ENCODE peak calls at places on chromosomes 7 and 10, in four cellular contexts. D is H9, P is IMR-90, H is H1. T is an unnamed sample.

GRCh38 chr10:12388671-12389070 is 39.3 kb downstream of the CAMK1D start:
- DNase-seq in D (no peak), P (no peak), H (no peak), T (no peak)

GRCh38 chr7:73746378-73746777 is 7.8 kb upstream of the ABHD11 start:
- DNase-seq in D (no peak), P (no peak), H (no peak), T (no peak)

GRCh38 chr10:104614245-104614831 is 26.8 kb upstream of the SORCS3 start:
- DNase-seq in D (peak; percentile 55), P (peak; percentile 3), H (peak; percentile 82), T (peak; percentile 59)

GRCh38 chr7:46071076-46071475 is 150.0 kb upstream of the IGFBP3 start:
- DNase-seq in D (no peak), P (no peak), H (no peak), T (no peak)

GRCh38 chr7:133670250-133670649 is 417.4 kb downstream of the EXOC4 start:
- DNase-seq in D (no peak), P (no peak), H (no peak), T (no peak)

GRCh38 chr7:142557971-142558582 is 191.2 kb upstream of the PRSS1 start:
- DNase-seq in D (peak; percentile 70), P (peak; percentile 72), H (peak; percentile 82), T (peak; percentile 87)

GRCh38 chr7:48028937-48029336 is at the start of gene SUN3:
- DNase-seq in D (no peak), P (no peak), H (no peak), T (no peak)

GRCh38 chr7:6652446-6653011 is 15.4 kb downstream of the ZNF316 start:
- DNase-seq in D (no peak), P (no peak), H (no peak), T (no peak)

DNA sequence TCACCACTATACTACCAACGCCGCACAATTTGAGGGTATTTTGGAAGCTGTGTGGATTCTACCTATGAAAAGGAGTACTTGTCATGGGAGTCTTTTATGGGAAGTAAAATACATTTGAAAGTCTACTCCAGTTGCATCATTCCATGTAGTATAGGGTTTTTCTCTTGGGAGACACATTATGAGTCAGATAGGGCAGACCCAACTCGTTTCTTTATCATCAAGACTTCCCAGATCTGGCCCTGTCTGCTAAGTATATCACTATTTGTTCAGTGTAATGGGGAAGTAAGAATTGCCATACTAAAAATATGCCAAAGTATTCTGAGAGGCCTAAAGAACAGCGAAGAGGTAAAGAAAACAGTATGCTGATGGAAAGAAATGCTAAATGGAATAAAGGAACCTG is 144.2 kb downstream of the SPAG6 start:
- DNase-seq in D (no peak), P (no peak), H (no peak), T (no peak)
- H4K5ac ChIP-seq in D (no peak overlapping the region), P (no peak overlapping the region), H (no peak overlapping the region), T (no peak overlapping the region)

DNA sequence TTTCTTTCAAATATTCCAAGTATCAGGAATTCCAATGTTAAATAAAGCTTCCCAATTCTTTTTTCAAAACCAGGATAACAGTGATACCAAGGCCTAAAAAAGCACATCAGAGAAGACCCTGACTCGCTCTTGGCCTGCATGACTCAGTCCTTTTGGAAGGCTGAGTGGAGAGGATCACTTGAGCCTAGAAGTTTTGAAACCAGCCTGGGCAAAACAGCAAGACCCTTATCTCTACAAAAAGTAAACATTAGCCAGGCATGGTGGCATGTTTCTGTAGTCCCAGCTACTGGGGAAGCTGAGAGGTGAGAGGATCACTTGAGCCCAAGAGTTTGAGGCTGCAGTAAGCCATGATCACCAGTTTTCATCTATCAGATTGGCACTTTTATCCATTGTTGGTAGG is 18.7 kb downstream of the NFE2L3 start:
- DNase-seq in D (no peak), P (peak; percentile 41), H (no peak), T (no peak)
- H4K5ac ChIP-seq in D (no peak overlapping the region), P (no peak overlapping the region), H (no peak overlapping the region), T (no peak overlapping the region)

GRCh38 chr10:85558533-85558932 is 808.1 kb downstream of the GRID1 start:
- DNase-seq in D (no peak), P (no peak), H (no peak), T (no peak)
- H4K5ac ChIP-seq in D (no peak overlapping the region), P (no peak overlapping the region), H (no peak overlapping the region), T (no peak overlapping the region)

DNA sequence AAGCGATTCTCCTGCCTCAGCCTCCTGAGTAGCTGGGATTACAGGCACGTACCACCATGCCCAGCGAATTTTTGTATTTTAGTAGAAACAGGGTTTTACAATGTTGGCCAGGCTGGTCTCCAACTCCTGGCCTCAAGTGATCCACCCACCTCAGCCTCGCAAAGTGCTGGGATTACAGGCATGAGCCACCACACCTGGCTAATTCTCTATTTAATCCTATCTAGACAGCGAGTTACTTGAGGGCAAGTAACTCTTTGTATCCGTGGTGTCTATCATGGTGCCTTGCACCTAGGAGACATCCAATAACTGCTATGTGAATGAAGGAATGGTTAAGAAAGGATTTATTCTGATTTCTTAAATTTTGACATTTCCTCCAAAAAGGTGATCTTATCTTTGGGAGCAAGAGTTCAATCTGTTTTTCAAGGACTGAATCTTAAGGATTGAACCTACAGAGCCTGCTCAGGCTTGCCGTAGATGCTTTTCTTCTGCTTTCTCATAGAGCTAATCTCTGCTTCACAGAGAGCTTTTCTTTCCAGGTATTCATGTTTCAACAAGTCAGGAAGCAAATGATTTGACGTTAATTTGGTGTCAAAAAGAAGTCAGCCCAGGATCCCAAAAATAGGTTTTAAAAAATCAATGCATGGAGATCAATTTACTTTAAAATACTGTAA is 101.6 kb downstream of the CUL2 start:
- DNase-seq in D (no peak), P (no peak), H (no peak), T (no peak)
- H4K5ac ChIP-seq in D (no peak overlapping the region), P (no peak overlapping the region), H (no peak overlapping the region), T (no peak overlapping the region)

GRCh38 chr7:45069444-45070253 is 19.1 kb downstream of the NACAD start:
- DNase-seq in D (no peak), P (no peak), H (no peak), T (no peak)
- H4K5ac ChIP-seq in D (no peak overlapping the region), P (no peak overlapping the region), H (no peak overlapping the region), T (no peak overlapping the region)

DNA sequence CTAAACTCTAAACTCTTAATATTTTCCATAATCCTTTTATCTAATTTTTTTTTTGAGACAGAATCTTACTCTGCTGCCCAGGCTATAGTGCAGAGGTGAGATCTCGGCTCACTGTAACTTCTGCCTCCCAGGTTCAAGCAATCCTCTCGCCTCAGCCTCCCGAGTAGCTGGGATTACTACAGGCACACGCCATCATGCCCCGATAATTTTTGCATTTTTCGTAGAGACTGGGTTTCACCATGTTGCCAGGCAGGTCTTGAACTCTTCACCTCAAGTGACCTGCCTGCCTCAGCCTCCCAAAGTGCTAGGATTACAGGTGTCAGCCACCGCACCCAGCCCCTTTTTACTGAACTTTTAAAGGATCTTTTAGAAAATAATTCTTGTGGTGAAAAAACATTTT is 110.2 kb upstream of the PHF14 start:
- DNase-seq in D (no peak), P (no peak), H (no peak), T (no peak)
- H4K5ac ChIP-seq in D (no peak overlapping the region), P (no peak overlapping the region), H (no peak overlapping the region), T (no peak overlapping the region)

GRCh38 chr10:110016037-110016436 is 8.3 kb downstream of the ADD3 start:
- DNase-seq in D (peak; percentile 41), P (peak; percentile 28), H (no peak), T (peak; percentile 85)
- H4K5ac ChIP-seq in D (no peak overlapping the region), P (no peak overlapping the region), H (no peak overlapping the region), T (no peak overlapping the region)

GRCh38 chr10:103455235-103455634 is 3.1 kb upstream of the CALHM2 start:
- DNase-seq in D (peak; percentile 23), P (no peak), H (no peak), T (no peak)

GRCh38 chr10:103451871-103452713 is at the start of gene CALHM2:
- DNase-seq in D (peak; percentile 72), P (peak; percentile 41), H (peak; percentile 72), T (peak; percentile 73)

GRCh38 chr10:103451091-103451801 is 924 bp downstream of the CALHM2 start:
- DNase-seq in D (no peak), P (no peak), H (no peak), T (peak; percentile 34)

GRCh38 chr10:103454026-103454425 is 1.9 kb upstream of the CALHM2 start:
- DNase-seq in D (no peak), P (no peak), H (no peak), T (no peak)

GRCh38 chr10:103452714-103453230 is 602 bp upstream of the CALHM2 start:
- DNase-seq in D (no peak), P (no peak), H (no peak), T (no peak)
- H4K5ac ChIP-seq in D (no peak overlapping the region), P (peak overlapping the region; percentile 92), H (no peak overlapping the region), T (no peak overlapping the region)